ENCODE peak calls at places on chromosomes 4 and X, in nine cellular contexts. One of them, this sample, is unnamed.

GRCh38 chr4:83947111-83947510 is 411.2 kb downstream of the GPAT3 start:
- DNase-seq in activated T-cell treated with anti-CD3 and anti-CD28 coated beads for 48 hours: no peak
- DNase-seq in CD8-positive, alpha-beta T cell: no peak
- DNase-seq in stimulated activated CD4-positive, alpha-beta T cell treated with anti-CD3 and anti-CD28 coated beads, Interleukin-4, amount 100 ng/mL, for 24 hours: no peak
- DNase-seq in CD8-positive, alpha-beta memory T cell: no peak
- DNase-seq in hypothalamus: no peak
- DNase-seq in SHP77: no peak
- DNase-seq in AG10803: no peak
- DNase-seq in progenitor cell of endocrine pancreas: no peak
- DNase-seq in this sample: no peak

GRCh38 chr4:20254517-20255250 is 3.0 kb downstream of the SLIT2 start:
- DNase-seq in activated T-cell treated with anti-CD3 and anti-CD28 coated beads for 48 hours: no peak
- DNase-seq in AG10803: peak; percentile 44
- DNase-seq in SHP77: no peak
- DNase-seq in CD8-positive, alpha-beta memory T cell: no peak
- DNase-seq in hypothalamus: no peak
- DNase-seq in progenitor cell of endocrine pancreas: peak; percentile 28
- DNase-seq in stimulated activated CD4-positive, alpha-beta T cell treated with anti-CD3 and anti-CD28 coated beads, Interleukin-4, amount 100 ng/mL, for 24 hours: no peak
- DNase-seq in CD8-positive, alpha-beta T cell: no peak
- DNase-seq in this sample: no peak

GRCh38 chrX:37896491-37896890 is 49.1 kb upstream of the DYNLT3 start:
- DNase-seq in stimulated activated CD4-positive, alpha-beta T cell treated with anti-CD3 and anti-CD28 coated beads, Interleukin-4, amount 100 ng/mL, for 24 hours: no peak
- DNase-seq in AG10803: peak; percentile 1
- DNase-seq in SHP77: no peak
- DNase-seq in hypothalamus: no peak
- DNase-seq in activated T-cell treated with anti-CD3 and anti-CD28 coated beads for 48 hours: no peak
- DNase-seq in CD8-positive, alpha-beta T cell: no peak
- DNase-seq in progenitor cell of endocrine pancreas: no peak
- DNase-seq in CD8-positive, alpha-beta memory T cell: no peak
- DNase-seq in this sample: no peak

GRCh38 chr4:150501983-150502382 is 80.0 kb upstream of the MAB21L2 start:
- DNase-seq in progenitor cell of endocrine pancreas: no peak
- DNase-seq in stimulated activated CD4-positive, alpha-beta T cell treated with anti-CD3 and anti-CD28 coated beads, Interleukin-4, amount 100 ng/mL, for 24 hours: no peak
- DNase-seq in activated T-cell treated with anti-CD3 and anti-CD28 coated beads for 48 hours: no peak
- DNase-seq in CD8-positive, alpha-beta memory T cell: no peak
- DNase-seq in AG10803: peak; percentile 24
- DNase-seq in hypothalamus: no peak
- DNase-seq in CD8-positive, alpha-beta T cell: no peak
- DNase-seq in SHP77: no peak
- DNase-seq in this sample: no peak

GRCh38 chrX:154526901-154527675 is 11.1 kb upstream of the FAM3A start:
- DNase-seq in SHP77: peak; percentile 59
- DNase-seq in AG10803: peak; percentile 74
- DNase-seq in CD8-positive, alpha-beta T cell: peak; percentile 68
- DNase-seq in progenitor cell of endocrine pancreas: no peak
- DNase-seq in CD8-positive, alpha-beta memory T cell: peak; percentile 67
- DNase-seq in hypothalamus: peak; percentile 45
- DNase-seq in stimulated activated CD4-positive, alpha-beta T cell treated with anti-CD3 and anti-CD28 coated beads, Interleukin-4, amount 100 ng/mL, for 24 hours: peak; percentile 63
- DNase-seq in activated T-cell treated with anti-CD3 and anti-CD28 coated beads for 48 hours: peak; percentile 47
- DNase-seq in this sample: peak; percentile 13

GRCh38 chr4:21948347-21949072 is at the start of gene KCNIP4:
- DNase-seq in CD8-positive, alpha-beta T cell: no peak
- DNase-seq in SHP77: no peak
- DNase-seq in activated T-cell treated with anti-CD3 and anti-CD28 coated beads for 48 hours: peak; percentile 2
- DNase-seq in stimulated activated CD4-positive, alpha-beta T cell treated with anti-CD3 and anti-CD28 coated beads, Interleukin-4, amount 100 ng/mL, for 24 hours: no peak
- DNase-seq in AG10803: no peak
- DNase-seq in hypothalamus: no peak
- DNase-seq in CD8-positive, alpha-beta memory T cell: no peak
- DNase-seq in progenitor cell of endocrine pancreas: peak; percentile 49
- DNase-seq in this sample: no peak

GRCh38 chr4:89249716-89250361 is 57.8 kb downstream of the GPRIN3 start:
- DNase-seq in AG10803: no peak
- DNase-seq in CD8-positive, alpha-beta memory T cell: no peak
- DNase-seq in CD8-positive, alpha-beta T cell: no peak
- DNase-seq in progenitor cell of endocrine pancreas: no peak
- DNase-seq in stimulated activated CD4-positive, alpha-beta T cell treated with anti-CD3 and anti-CD28 coated beads, Interleukin-4, amount 100 ng/mL, for 24 hours: no peak
- DNase-seq in hypothalamus: no peak
- DNase-seq in activated T-cell treated with anti-CD3 and anti-CD28 coated beads for 48 hours: no peak
- DNase-seq in SHP77: peak; percentile 59
- DNase-seq in this sample: no peak

GRCh38 chrX:85109235-85109634 is 105.6 kb downstream of the APOOL start:
- DNase-seq in activated T-cell treated with anti-CD3 and anti-CD28 coated beads for 48 hours: no peak
- DNase-seq in progenitor cell of endocrine pancreas: no peak
- DNase-seq in CD8-positive, alpha-beta memory T cell: no peak
- DNase-seq in CD8-positive, alpha-beta T cell: no peak
- DNase-seq in AG10803: no peak
- DNase-seq in stimulated activated CD4-positive, alpha-beta T cell treated with anti-CD3 and anti-CD28 coated beads, Interleukin-4, amount 100 ng/mL, for 24 hours: no peak
- DNase-seq in hypothalamus: no peak
- DNase-seq in SHP77: no peak
- DNase-seq in this sample: no peak

GRCh38 chrX:53318766-53319353 is 37.5 kb upstream of the IQSEC2 start:
- DNase-seq in stimulated activated CD4-positive, alpha-beta T cell treated with anti-CD3 and anti-CD28 coated beads, Interleukin-4, amount 100 ng/mL, for 24 hours: no peak
- DNase-seq in progenitor cell of endocrine pancreas: no peak
- DNase-seq in CD8-positive, alpha-beta memory T cell: no peak
- DNase-seq in AG10803: no peak
- DNase-seq in CD8-positive, alpha-beta T cell: no peak
- DNase-seq in hypothalamus: peak; percentile 2
- DNase-seq in SHP77: no peak
- DNase-seq in activated T-cell treated with anti-CD3 and anti-CD28 coated beads for 48 hours: no peak
- DNase-seq in this sample: no peak

GRCh38 chrX:72273718-72274117 is 3.3 kb downstream of the RPS4X start:
- DNase-seq in SHP77: no peak
- DNase-seq in hypothalamus: no peak
- DNase-seq in stimulated activated CD4-positive, alpha-beta T cell treated with anti-CD3 and anti-CD28 coated beads, Interleukin-4, amount 100 ng/mL, for 24 hours: no peak
- DNase-seq in CD8-positive, alpha-beta T cell: no peak
- DNase-seq in AG10803: no peak
- DNase-seq in progenitor cell of endocrine pancreas: no peak
- DNase-seq in activated T-cell treated with anti-CD3 and anti-CD28 coated beads for 48 hours: no peak
- DNase-seq in CD8-positive, alpha-beta memory T cell: no peak
- DNase-seq in this sample: no peak

GRCh38 chrX:13691845-13692334 is 3.0 kb downstream of the RAB9A start:
- DNase-seq in activated T-cell treated with anti-CD3 and anti-CD28 coated beads for 48 hours: no peak
- DNase-seq in hypothalamus: no peak
- DNase-seq in SHP77: no peak
- DNase-seq in AG10803: no peak
- DNase-seq in progenitor cell of endocrine pancreas: no peak
- DNase-seq in CD8-positive, alpha-beta T cell: no peak
- DNase-seq in stimulated activated CD4-positive, alpha-beta T cell treated with anti-CD3 and anti-CD28 coated beads, Interleukin-4, amount 100 ng/mL, for 24 hours: no peak
- DNase-seq in CD8-positive, alpha-beta memory T cell: no peak
- DNase-seq in this sample: no peak

GRCh38 chr4:124337874-124338273 is 374.7 kb downstream of the ANKRD50 start:
- DNase-seq in SHP77: peak; percentile 32
- DNase-seq in AG10803: peak; percentile 54
- DNase-seq in CD8-positive, alpha-beta T cell: no peak
- DNase-seq in progenitor cell of endocrine pancreas: no peak
- DNase-seq in stimulated activated CD4-positive, alpha-beta T cell treated with anti-CD3 and anti-CD28 coated beads, Interleukin-4, amount 100 ng/mL, for 24 hours: no peak
- DNase-seq in CD8-positive, alpha-beta memory T cell: no peak
- DNase-seq in activated T-cell treated with anti-CD3 and anti-CD28 coated beads for 48 hours: no peak
- DNase-seq in hypothalamus: no peak
- DNase-seq in this sample: no peak

GRCh38 chr4:154707877-154708276 is 35.9 kb upstream of the LRAT start:
- DNase-seq in CD8-positive, alpha-beta T cell: no peak
- DNase-seq in CD8-positive, alpha-beta memory T cell: no peak
- DNase-seq in hypothalamus: peak; percentile 13
- DNase-seq in stimulated activated CD4-positive, alpha-beta T cell treated with anti-CD3 and anti-CD28 coated beads, Interleukin-4, amount 100 ng/mL, for 24 hours: no peak
- DNase-seq in progenitor cell of endocrine pancreas: no peak
- DNase-seq in AG10803: no peak
- DNase-seq in activated T-cell treated with anti-CD3 and anti-CD28 coated beads for 48 hours: no peak
- DNase-seq in SHP77: no peak
- DNase-seq in this sample: no peak

GRCh38 chr4:128169245-128169644 is 108.1 kb downstream of the LARP1B start:
- DNase-seq in stimulated activated CD4-positive, alpha-beta T cell treated with anti-CD3 and anti-CD28 coated beads, Interleukin-4, amount 100 ng/mL, for 24 hours: no peak
- DNase-seq in hypothalamus: no peak
- DNase-seq in progenitor cell of endocrine pancreas: no peak
- DNase-seq in CD8-positive, alpha-beta memory T cell: no peak
- DNase-seq in SHP77: no peak
- DNase-seq in activated T-cell treated with anti-CD3 and anti-CD28 coated beads for 48 hours: no peak
- DNase-seq in AG10803: no peak
- DNase-seq in CD8-positive, alpha-beta T cell: no peak
- DNase-seq in this sample: no peak

GRCh38 chrX:10286195-10286594 is 129.4 kb downstream of the CLCN4 start:
- DNase-seq in AG10803: no peak
- DNase-seq in CD8-positive, alpha-beta memory T cell: no peak
- DNase-seq in SHP77: no peak
- DNase-seq in CD8-positive, alpha-beta T cell: no peak
- DNase-seq in progenitor cell of endocrine pancreas: no peak
- DNase-seq in activated T-cell treated with anti-CD3 and anti-CD28 coated beads for 48 hours: no peak
- DNase-seq in hypothalamus: no peak
- DNase-seq in stimulated activated CD4-positive, alpha-beta T cell treated with anti-CD3 and anti-CD28 coated beads, Interleukin-4, amount 100 ng/mL, for 24 hours: no peak
- DNase-seq in this sample: no peak

GRCh38 chrX:125810856-125811255 is 355.2 kb downstream of the DCAF12L2 start:
- DNase-seq in stimulated activated CD4-positive, alpha-beta T cell treated with anti-CD3 and anti-CD28 coated beads, Interleukin-4, amount 100 ng/mL, for 24 hours: no peak
- DNase-seq in AG10803: no peak
- DNase-seq in hypothalamus: no peak
- DNase-seq in SHP77: no peak
- DNase-seq in CD8-positive, alpha-beta memory T cell: no peak
- DNase-seq in progenitor cell of endocrine pancreas: no peak
- DNase-seq in activated T-cell treated with anti-CD3 and anti-CD28 coated beads for 48 hours: no peak
- DNase-seq in CD8-positive, alpha-beta T cell: no peak
- DNase-seq in this sample: no peak

GRCh38 chr4:142348489-142349076 is 497.5 kb downstream of the INPP4B start:
- DNase-seq in CD8-positive, alpha-beta memory T cell: no peak
- DNase-seq in AG10803: no peak
- DNase-seq in SHP77: no peak
- DNase-seq in progenitor cell of endocrine pancreas: no peak
- DNase-seq in stimulated activated CD4-positive, alpha-beta T cell treated with anti-CD3 and anti-CD28 coated beads, Interleukin-4, amount 100 ng/mL, for 24 hours: no peak
- DNase-seq in CD8-positive, alpha-beta T cell: no peak
- DNase-seq in activated T-cell treated with anti-CD3 and anti-CD28 coated beads for 48 hours: no peak
- DNase-seq in hypothalamus: no peak
- DNase-seq in this sample: no peak

GRCh38 chrX:81174286-81174685 is 27.4 kb downstream of the HMGN5 start:
- DNase-seq in hypothalamus: no peak
- DNase-seq in AG10803: peak; percentile 13
- DNase-seq in stimulated activated CD4-positive, alpha-beta T cell treated with anti-CD3 and anti-CD28 coated beads, Interleukin-4, amount 100 ng/mL, for 24 hours: no peak
- DNase-seq in SHP77: no peak
- DNase-seq in CD8-positive, alpha-beta T cell: no peak
- DNase-seq in CD8-positive, alpha-beta memory T cell: no peak
- DNase-seq in progenitor cell of endocrine pancreas: no peak
- DNase-seq in activated T-cell treated with anti-CD3 and anti-CD28 coated beads for 48 hours: no peak
- DNase-seq in this sample: no peak

GRCh38 chr4:107824367-107825071 is at the start of gene SGMS2:
- DNase-seq in progenitor cell of endocrine pancreas: peak; percentile 50
- DNase-seq in stimulated activated CD4-positive, alpha-beta T cell treated with anti-CD3 and anti-CD28 coated beads, Interleukin-4, amount 100 ng/mL, for 24 hours: peak; percentile 65
- DNase-seq in CD8-positive, alpha-beta memory T cell: no peak
- DNase-seq in hypothalamus: peak; percentile 20
- DNase-seq in SHP77: peak; percentile 20
- DNase-seq in AG10803: peak; percentile 84
- DNase-seq in CD8-positive, alpha-beta T cell: no peak
- DNase-seq in activated T-cell treated with anti-CD3 and anti-CD28 coated beads for 48 hours: peak; percentile 68
- DNase-seq in this sample: no peak